ENCODE peak calls at places on chromosomes 7 and 10, in eight cellular contexts. One of them, this sample, is unnamed.
A peak's percentile ranks its signal among the peaks of the same experiment; 100 is the strongest.

GRCh38 chr7:127419196-127419595 is 26.7 kb upstream of the ZNF800 start:
- DNase-seq in Panc1: no peak
- DNase-seq in activated naive CD4-positive, alpha-beta T cell: no peak
- DNase-seq in tibial artery: no peak
- DNase-seq in kidney glomerular epithelial cell: peak; percentile 37
- DNase-seq in NCI-H1417 treated with DMSO at 0.1 percent for 48 hours: no peak
- DNase-seq in DMS153: no peak
- DNase-seq in substantia nigra: no peak
- DNase-seq in this sample: no peak

GRCh38 chr7:29980151-29980550 is 9.4 kb downstream of the SCRN1 start:
- DNase-seq in substantia nigra: no peak
- DNase-seq in kidney glomerular epithelial cell: no peak
- DNase-seq in NCI-H1417 treated with DMSO at 0.1 percent for 48 hours: no peak
- DNase-seq in tibial artery: no peak
- DNase-seq in DMS153: no peak
- DNase-seq in activated naive CD4-positive, alpha-beta T cell: no peak
- DNase-seq in Panc1: no peak
- DNase-seq in this sample: no peak

GRCh38 chr10:67794909-67795460 is 43.0 kb downstream of the DNAJC12 start:
- DNase-seq in NCI-H1417 treated with DMSO at 0.1 percent for 48 hours: no peak
- DNase-seq in substantia nigra: no peak
- DNase-seq in DMS153: no peak
- DNase-seq in kidney glomerular epithelial cell: no peak
- DNase-seq in Panc1: no peak
- DNase-seq in activated naive CD4-positive, alpha-beta T cell: no peak
- DNase-seq in tibial artery: no peak
- DNase-seq in this sample: no peak

GRCh38 chr10:32054087-32054486 is 2.1 kb downstream of the KIF5B start:
- DNase-seq in substantia nigra: peak; percentile 67
- DNase-seq in Panc1: no peak
- DNase-seq in tibial artery: no peak
- DNase-seq in NCI-H1417 treated with DMSO at 0.1 percent for 48 hours: no peak
- DNase-seq in activated naive CD4-positive, alpha-beta T cell: no peak
- DNase-seq in DMS153: no peak
- DNase-seq in kidney glomerular epithelial cell: peak; percentile 24
- DNase-seq in this sample: no peak

GRCh38 chr10:9010093-9010492 is 955.6 kb downstream of the GATA3 start:
- DNase-seq in kidney glomerular epithelial cell: no peak
- DNase-seq in substantia nigra: no peak
- DNase-seq in Panc1: no peak
- DNase-seq in activated naive CD4-positive, alpha-beta T cell: peak; percentile 2
- DNase-seq in tibial artery: no peak
- DNase-seq in NCI-H1417 treated with DMSO at 0.1 percent for 48 hours: no peak
- DNase-seq in DMS153: no peak
- DNase-seq in this sample: no peak

GRCh38 chr7:1087462-1087809 is 477 bp upstream of the GPER1 start:
- DNase-seq in substantia nigra: no peak
- DNase-seq in DMS153: no peak
- DNase-seq in Panc1: no peak
- DNase-seq in tibial artery: no peak
- DNase-seq in kidney glomerular epithelial cell: no peak
- DNase-seq in NCI-H1417 treated with DMSO at 0.1 percent for 48 hours: no peak
- DNase-seq in activated naive CD4-positive, alpha-beta T cell: no peak
- DNase-seq in this sample: no peak

GRCh38 chr7:31146026-31146425 is 93.9 kb downstream of the ADCYAP1R1 start:
- DNase-seq in NCI-H1417 treated with DMSO at 0.1 percent for 48 hours: no peak
- DNase-seq in Panc1: no peak
- DNase-seq in activated naive CD4-positive, alpha-beta T cell: no peak
- DNase-seq in kidney glomerular epithelial cell: no peak
- DNase-seq in DMS153: no peak
- DNase-seq in substantia nigra: no peak
- DNase-seq in tibial artery: no peak
- DNase-seq in this sample: no peak

GRCh38 chr10:22321156-22321711 is 335 bp downstream of the BMI1 start:
- DNase-seq in NCI-H1417 treated with DMSO at 0.1 percent for 48 hours: no peak
- DNase-seq in Panc1: no peak
- DNase-seq in tibial artery: peak; percentile 85
- DNase-seq in substantia nigra: peak; percentile 48
- DNase-seq in activated naive CD4-positive, alpha-beta T cell: peak; percentile 63
- DNase-seq in DMS153: peak; percentile 2
- DNase-seq in kidney glomerular epithelial cell: peak; percentile 47
- DNase-seq in this sample: no peak

GRCh38 chr10:104330168-104331117 is 7.8 kb downstream of the ITPRIP start:
- DNase-seq in tibial artery: peak; percentile 90
- DNase-seq in substantia nigra: no peak
- DNase-seq in NCI-H1417 treated with DMSO at 0.1 percent for 48 hours: no peak
- DNase-seq in Panc1: no peak
- DNase-seq in kidney glomerular epithelial cell: peak; percentile 68
- DNase-seq in DMS153: no peak
- DNase-seq in activated naive CD4-positive, alpha-beta T cell: no peak
- DNase-seq in this sample: no peak

GRCh38 chr7:24943096-24943948 is 36.7 kb downstream of the OSBPL3 start:
- DNase-seq in DMS153: no peak
- DNase-seq in NCI-H1417 treated with DMSO at 0.1 percent for 48 hours: no peak
- DNase-seq in substantia nigra: no peak
- DNase-seq in tibial artery: no peak
- DNase-seq in Panc1: no peak
- DNase-seq in activated naive CD4-positive, alpha-beta T cell: no peak
- DNase-seq in kidney glomerular epithelial cell: no peak
- DNase-seq in this sample: no peak

GRCh38 chr10:4034907-4035581 is 250.0 kb upstream of the KLF6 start:
- DNase-seq in DMS153: no peak
- DNase-seq in kidney glomerular epithelial cell: peak; percentile 7
- DNase-seq in NCI-H1417 treated with DMSO at 0.1 percent for 48 hours: no peak
- DNase-seq in Panc1: no peak
- DNase-seq in activated naive CD4-positive, alpha-beta T cell: no peak
- DNase-seq in substantia nigra: no peak
- DNase-seq in tibial artery: no peak
- DNase-seq in this sample: no peak

GRCh38 chr7:125355899-125356298 is 426.3 kb upstream of the POT1 start:
- DNase-seq in tibial artery: no peak
- DNase-seq in NCI-H1417 treated with DMSO at 0.1 percent for 48 hours: no peak
- DNase-seq in substantia nigra: no peak
- DNase-seq in DMS153: no peak
- DNase-seq in activated naive CD4-positive, alpha-beta T cell: no peak
- DNase-seq in kidney glomerular epithelial cell: no peak
- DNase-seq in Panc1: no peak
- DNase-seq in this sample: no peak

GRCh38 chr7:50838675-50839377 is 56.1 kb upstream of the GRB10 start:
- DNase-seq in DMS153: no peak
- DNase-seq in substantia nigra: no peak
- DNase-seq in NCI-H1417 treated with DMSO at 0.1 percent for 48 hours: no peak
- DNase-seq in tibial artery: peak; percentile 77
- DNase-seq in activated naive CD4-positive, alpha-beta T cell: no peak
- DNase-seq in kidney glomerular epithelial cell: no peak
- DNase-seq in Panc1: no peak
- DNase-seq in this sample: no peak

GRCh38 chr7:75866129-75866496 is 12.7 kb upstream of the RHBDD2 start:
- DNase-seq in NCI-H1417 treated with DMSO at 0.1 percent for 48 hours: no peak
- DNase-seq in tibial artery: no peak
- DNase-seq in substantia nigra: no peak
- DNase-seq in activated naive CD4-positive, alpha-beta T cell: no peak
- DNase-seq in DMS153: no peak
- DNase-seq in Panc1: no peak
- DNase-seq in kidney glomerular epithelial cell: no peak
- DNase-seq in this sample: no peak

GRCh38 chr10:27535312-27535711 is 31.2 kb downstream of the RAB18 start:
- DNase-seq in Panc1: no peak
- DNase-seq in activated naive CD4-positive, alpha-beta T cell: no peak
- DNase-seq in substantia nigra: no peak
- DNase-seq in DMS153: no peak
- DNase-seq in tibial artery: no peak
- DNase-seq in NCI-H1417 treated with DMSO at 0.1 percent for 48 hours: no peak
- DNase-seq in kidney glomerular epithelial cell: no peak
- DNase-seq in this sample: no peak

GRCh38 chr10:107022600-107023354 is 141.7 kb downstream of the SORCS1 start:
- DNase-seq in NCI-H1417 treated with DMSO at 0.1 percent for 48 hours: no peak
- DNase-seq in Panc1: no peak
- DNase-seq in DMS153: no peak
- DNase-seq in substantia nigra: no peak
- DNase-seq in activated naive CD4-positive, alpha-beta T cell: no peak
- DNase-seq in kidney glomerular epithelial cell: no peak
- DNase-seq in tibial artery: no peak
- DNase-seq in this sample: no peak

GRCh38 chr7:95904099-95904498 is 131.7 kb downstream of the DYNC1I1 start:
- DNase-seq in DMS153: no peak
- DNase-seq in NCI-H1417 treated with DMSO at 0.1 percent for 48 hours: no peak
- DNase-seq in tibial artery: no peak
- DNase-seq in substantia nigra: no peak
- DNase-seq in kidney glomerular epithelial cell: no peak
- DNase-seq in activated naive CD4-positive, alpha-beta T cell: no peak
- DNase-seq in Panc1: no peak
- DNase-seq in this sample: no peak